ENCODE peak calls at places on chromosomes 6 and 20, in ten cellular contexts. V is uterus; D is brain microvascular endothelial cell; Q is left ventricle myocardium inferior; T is CD8-positive, alpha-beta T cell; H is OCI-LY7; M is PC-9; Z is heart left ventricle; E is transverse colon; B is upper lobe of left lung. S is an unnamed sample.

GRCh38 chr6:125094563-125094962 is 59.0 kb upstream of the TPD52L1 start:
- DNase-seq in V (no peak), D (peak; percentile 40), Q (no peak), T (no peak), H (no peak), M (no peak), Z (no peak), E (no peak), B (no peak), S (no peak)

GRCh38 chr6:26272171-26272631 is 92.8 kb upstream of the BTN3A2 start:
- DNase-seq in V (peak; percentile 50), D (no peak), Q (peak; percentile 20), T (peak; percentile 22), H (peak; percentile 86), M (no peak), Z (peak; percentile 72), E (peak; percentile 75), B (peak; percentile 89), S (no peak)

GRCh38 chr6:2961491-2961890 is 9.9 kb downstream of the SERPINB6 start:
- DNase-seq in V (no peak), D (no peak), Q (no peak), T (no peak), H (no peak), M (no peak), Z (no peak), E (no peak), B (no peak), S (no peak)

GRCh38 chr6:73803562-73804221 is 107.7 kb downstream of the CD109 start:
- DNase-seq in V (peak; percentile 34), D (peak; percentile 83), Q (no peak), T (no peak), H (peak; percentile 4), M (peak; percentile 91), Z (no peak), E (peak; percentile 11), B (no peak), S (peak; percentile 20)

GRCh38 chr6:71463061-71463460 is 174.4 kb downstream of the OGFRL1 start:
- DNase-seq in V (no peak), D (no peak), Q (no peak), T (no peak), H (no peak), M (no peak), Z (no peak), E (no peak), B (no peak), S (no peak)

GRCh38 chr6:41546475-41546865 is 289 bp downstream of the FOXP4 start:
- DNase-seq in V (no peak), D (no peak), Q (no peak), T (no peak), H (peak; percentile 71), M (no peak), Z (no peak), E (peak; percentile 74), B (peak; percentile 94), S (peak; percentile 44)

GRCh38 chr6:133130863-133131262 is 110.3 kb upstream of the EYA4 start:
- DNase-seq in V (peak; percentile 18), D (no peak), Q (peak; percentile 80), T (no peak), H (no peak), M (peak; percentile 87), Z (peak; percentile 77), E (no peak), B (no peak), S (peak; percentile 87)

GRCh38 chr6:2361195-2361594 is 115.8 kb upstream of the GMDS start:
- DNase-seq in V (no peak), D (no peak), Q (no peak), T (no peak), H (no peak), M (no peak), Z (no peak), E (no peak), B (no peak), S (no peak)

GRCh38 chr6:6008648-6009421 is 2.1 kb upstream of the NRN1 start:
- DNase-seq in V (peak; percentile 68), D (peak; percentile 43), Q (peak; percentile 73), T (no peak), H (peak; percentile 95), M (no peak), Z (peak; percentile 88), E (peak; percentile 66), B (peak; percentile 91), S (peak; percentile 87)

GRCh38 chr6:6008114-6008647 is 1.5 kb upstream of the NRN1 start:
- DNase-seq in V (no peak), D (no peak), Q (no peak), T (no peak), H (no peak), M (no peak), Z (no peak), E (no peak), B (no peak), S (no peak)

GRCh38 chr6:6006428-6007310 is at the start of gene NRN1:
- DNase-seq in V (no peak), D (peak; percentile 43), Q (no peak), T (no peak), H (peak; percentile 33), M (no peak), Z (no peak), E (no peak), B (peak; percentile 76), S (no peak)

GRCh38 chr6:6005467-6006427 is 978 bp downstream of the NRN1 start:
- DNase-seq in V (no peak), D (no peak), Q (no peak), T (no peak), H (no peak), M (no peak), Z (no peak), E (no peak), B (no peak), S (no peak)

GRCh38 chr6:6007311-6008113 is 787 bp upstream of the NRN1 start:
- DNase-seq in V (no peak), D (peak; percentile 12), Q (no peak), T (no peak), H (peak; percentile 89), M (no peak), Z (no peak), E (no peak), B (peak; percentile 87), S (no peak)
- TF ChIP-seq CTCF in V (no peak), D (peak; percentile 22), Q (peak; percentile 33), T (peak; percentile 31), H (peak; percentile 80), M (no peak), Z (peak; percentile 43), E (no peak), B (no peak), S (no peak)

DNA sequence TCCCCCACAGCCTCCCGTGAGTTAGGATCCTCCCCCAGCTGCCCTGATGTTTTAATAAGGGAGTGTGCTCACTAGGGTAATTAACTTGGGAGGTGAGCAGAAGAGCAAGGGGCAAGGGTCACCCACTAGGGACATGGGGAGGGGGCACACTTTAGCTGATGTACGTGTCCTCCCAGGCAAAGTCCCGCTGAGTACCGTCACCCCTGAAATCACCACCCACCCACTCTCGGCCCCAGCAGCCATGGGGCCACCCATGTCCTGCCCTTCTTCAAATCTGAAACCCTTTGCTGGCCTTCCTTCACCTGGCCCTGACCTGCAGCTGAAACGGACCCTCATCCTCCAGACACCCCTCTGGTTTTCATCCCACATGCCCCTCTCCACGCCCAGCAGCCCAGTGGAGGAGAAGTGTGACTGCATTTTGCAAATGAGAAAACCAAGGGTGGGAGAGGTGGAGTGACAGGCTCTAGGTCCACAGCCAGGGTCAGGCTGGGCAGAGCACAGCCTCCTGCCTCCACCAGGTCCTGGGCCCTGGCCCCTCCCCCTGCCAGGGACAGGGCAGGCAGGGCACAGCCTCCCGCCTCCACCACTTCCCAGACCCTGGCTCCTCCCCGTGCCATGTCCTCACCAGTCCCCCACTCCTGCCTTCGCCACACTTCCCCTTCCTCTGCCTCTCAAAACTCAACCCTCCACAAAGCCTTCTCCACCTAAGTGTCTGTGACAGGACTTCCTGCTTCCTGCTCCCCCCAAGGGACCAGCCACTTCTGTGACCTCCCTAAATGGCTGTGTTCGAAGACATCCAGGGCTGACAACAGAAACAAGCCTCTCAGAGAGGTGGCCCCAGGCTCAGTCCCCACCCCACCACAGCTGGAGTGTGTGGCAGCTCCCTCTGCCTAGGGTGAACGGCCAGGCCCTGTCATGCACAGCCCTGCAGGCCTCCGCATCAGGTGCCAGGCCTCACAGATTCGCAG is 15.1 kb downstream of the ACSS1 start:
- DNase-seq in V (no peak), D (no peak), Q (peak; percentile 70), T (peak; percentile 14), H (peak; percentile 82), M (peak; percentile 23), Z (peak; percentile 84), E (peak; percentile 45), B (no peak), S (no peak)
- H3K27ac ChIP-seq in V (peak overlapping the region; percentile 42), D (no peak overlapping the region), Q (peak overlapping the region; percentile 98), T (peak overlapping the region; percentile 72), H (peak overlapping the region; percentile 16), M (no peak overlapping the region), Z (peak overlapping the region; percentile 92), E (peak overlapping the region; percentile 59), B (peak overlapping the region; percentile 72), S (no peak overlapping the region)

DNA sequence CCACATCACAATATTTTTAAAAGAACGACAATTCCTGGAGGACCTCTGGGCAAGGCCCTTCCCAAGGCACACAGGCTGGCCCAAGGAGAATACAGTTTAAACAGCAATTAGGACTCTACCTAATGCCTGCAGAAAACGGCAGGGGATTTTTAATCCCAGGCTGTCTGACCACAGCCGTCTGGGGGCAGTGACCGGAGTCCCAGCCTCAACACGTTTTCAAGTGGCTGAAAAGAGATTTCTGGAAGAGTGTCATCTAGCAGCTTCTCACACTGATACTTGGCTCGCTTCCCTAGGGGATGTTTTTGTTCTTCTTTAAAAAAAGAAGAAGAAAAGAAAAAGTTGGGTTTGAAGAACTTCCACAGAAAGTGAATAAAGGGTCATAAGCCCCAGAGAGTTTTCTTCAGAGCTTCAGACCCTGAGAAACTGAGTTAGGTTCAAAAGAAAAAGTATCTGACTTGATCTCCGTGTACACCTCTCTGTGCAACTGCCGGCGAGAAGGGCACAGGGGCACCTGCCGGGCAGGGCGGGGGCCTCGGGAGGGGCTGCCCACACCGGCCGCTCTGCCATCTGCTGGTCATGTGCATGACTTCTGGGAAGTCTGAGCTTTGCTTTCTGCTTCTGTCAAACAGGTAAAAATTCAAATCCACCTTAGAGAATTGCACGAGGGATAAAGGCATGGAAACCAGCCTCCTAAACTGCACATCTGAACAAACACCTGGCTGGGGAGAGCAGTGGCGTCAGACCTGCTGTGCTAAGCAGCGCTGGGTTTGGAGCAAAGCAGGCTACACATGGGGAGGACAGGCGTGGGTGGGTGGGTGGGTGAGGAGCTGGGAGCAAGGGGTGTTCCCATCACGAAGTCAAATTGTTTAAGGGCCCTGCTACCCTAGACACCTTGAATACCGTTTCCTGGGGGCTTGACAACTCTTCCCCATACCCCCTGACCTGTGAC is 33.0 kb downstream of the RRBP1 start:
- DNase-seq in V (peak; percentile 10), D (no peak), Q (no peak), T (no peak), H (peak; percentile 67), M (no peak), Z (no peak), E (peak; percentile 69), B (no peak), S (peak; percentile 37)
- TF ChIP-seq CTCF in V (peak; percentile 25), D (peak; percentile 64), Q (peak; percentile 60), T (peak; percentile 26), H (peak; percentile 79), M (peak; percentile 46), Z (peak; percentile 59), E (peak; percentile 54), B (peak; percentile 30), S (no peak)

DNA sequence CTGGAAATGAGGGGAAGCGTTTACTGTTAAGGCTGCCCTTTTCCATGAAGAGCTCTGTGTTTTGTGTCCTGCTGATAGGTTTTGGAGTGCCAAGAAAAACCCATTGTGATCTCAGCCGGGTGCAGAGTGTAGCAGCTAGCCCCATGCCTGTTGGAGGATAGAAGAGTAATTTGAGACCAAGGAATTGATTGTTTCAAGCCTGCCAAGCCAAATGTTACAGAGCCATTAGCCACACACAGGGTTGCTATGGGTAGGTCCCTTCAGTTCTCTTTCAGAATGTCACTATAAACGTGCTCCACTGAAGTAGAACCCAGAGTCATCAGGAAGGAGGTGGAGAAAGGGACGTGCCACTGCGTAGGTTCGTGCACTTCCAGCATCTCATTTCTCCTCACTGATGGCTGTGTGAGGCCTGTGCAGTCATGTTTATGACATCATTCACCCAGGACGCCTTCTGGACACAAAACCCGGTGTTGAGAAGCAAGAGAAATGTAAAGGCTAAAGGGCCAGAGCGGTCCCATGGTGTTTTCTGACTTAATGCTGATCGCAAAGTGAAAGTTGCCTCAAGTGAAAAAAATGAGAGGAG is 6.6 kb downstream of the GMPR start:
- DNase-seq in V (no peak), D (no peak), Q (no peak), T (no peak), H (no peak), M (no peak), Z (no peak), E (no peak), B (no peak), S (peak; percentile 34)
- H3K27ac ChIP-seq in V (no peak overlapping the region), D (no peak overlapping the region), Q (peak overlapping the region; percentile 92), T (no peak overlapping the region), H (no peak overlapping the region), M (no peak overlapping the region), Z (peak overlapping the region; percentile 92), E (no peak overlapping the region), B (no peak overlapping the region), S (no peak overlapping the region)